ENCODE peak calls at places on chromosomes 2 and 18, in five cellular contexts. O is smooth muscle cell of the brain vasculature; V is pancreas; T is activated naive CD4-positive, alpha-beta T cell; G is aorta. L is an unnamed sample.

GRCh38 chr2:232979871-232980461 is 33.1 kb downstream of the NGEF start:
- DNase-seq in O (no peak), V (no peak), T (no peak), G (peak; percentile 35), L (no peak)

GRCh38 chr2:236675526-236675925 is 105.9 kb downstream of the ACKR3 start:
- DNase-seq in O (no peak), V (no peak), T (no peak), G (no peak), L (no peak)

GRCh38 chr18:80143876-80144275 is 34.8 kb downstream of the ADNP2 start:
- DNase-seq in O (no peak), V (no peak), T (no peak), G (no peak), L (no peak)

GRCh38 chr18:22324191-22325131 is 93.3 kb downstream of the CTAGE1 start:
- DNase-seq in O (no peak), V (peak; percentile 45), T (no peak), G (peak; percentile 88), L (no peak)

GRCh38 chr18:67433971-67434370 is 82.5 kb downstream of the DSEL start:
- DNase-seq in O (no peak), V (no peak), T (no peak), G (no peak), L (no peak)

GRCh38 chr2:189082576-189082975 is 97.0 kb downstream of the COL5A2 start:
- DNase-seq in O (peak; percentile 84), V (no peak), T (no peak), G (no peak), L (no peak)

GRCh38 chr2:192064459-192064858 is 130.3 kb downstream of the TMEFF2 start:
- DNase-seq in O (no peak), V (no peak), T (no peak), G (no peak), L (no peak)

GRCh38 chr2:48940606-48941005 is 185.1 kb upstream of the LHCGR start:
- DNase-seq in O (no peak), V (no peak), T (no peak), G (no peak), L (no peak)

GRCh38 chr2:113052767-113053166 is at the start of gene IL36B:
- DNase-seq in O (no peak), V (no peak), T (no peak), G (no peak), L (no peak)

GRCh38 chr18:41783065-41783818 is 171.8 kb upstream of the PIK3C3 start:
- DNase-seq in O (no peak), V (no peak), T (no peak), G (no peak), L (no peak)

GRCh38 chr2:129233751-129234406 is 745.6 kb upstream of the RAB6C start:
- DNase-seq in O (no peak), V (no peak), T (no peak), G (no peak), L (no peak)

GRCh38 chr2:50125230-50125629 is 906.7 kb downstream of the NRXN1 start:
- DNase-seq in O (no peak), V (no peak), T (no peak), G (no peak), L (no peak)

GRCh38 chr2:112004246-112004645 is 50.8 kb upstream of the TMEM87B start:
- DNase-seq in O (no peak), V (no peak), T (no peak), G (no peak), L (no peak)

GRCh38 chr2:183993052-183993451 is 605.3 kb upstream of the ZNF804A start:
- DNase-seq in O (no peak), V (no peak), T (no peak), G (no peak), L (no peak)

GRCh38 chr2:63914311-63914710 is 72.6 kb downstream of the UGP2 start:
- DNase-seq in O (no peak), V (no peak), T (no peak), G (no peak), L (no peak)

GRCh38 chr2:37189452-37190153 is 1.1 kb upstream of the SULT6B1 start:
- DNase-seq in O (peak; percentile 66), V (no peak), T (no peak), G (no peak), L (no peak)

GRCh38 chr2:142189506-142189905 is 58.7 kb upstream of the LRP1B start:
- DNase-seq in O (no peak), V (no peak), T (no peak), G (no peak), L (no peak)

GRCh38 chr2:226471987-226472470 is 327.6 kb downstream of the IRS1 start:
- DNase-seq in O (no peak), V (no peak), T (no peak), G (no peak), L (no peak)